ENCODE peak calls at places on chromosomes 13 and 19, in eight cellular contexts. V, S, B, C, M, D, F and T are unnamed samples.

GRCh38 chr19:2722541-2723344 is 1.6 kb upstream of the DIRAS1 start:
- DNase-seq in V (no peak), S (peak), B (peak), C (peak), M (peak), D (peak), F (no peak), T (peak)

GRCh38 chr19:18419699-18420460 is 682 bp downstream of the SSBP4 start:
- DNase-seq in V (no peak), S (no peak), B (no peak), C (no peak), M (no peak), D (peak), F (no peak), T (no peak)

GRCh38 chr13:43664700-43665191 is 122.0 kb downstream of the ENOX1 start:
- DNase-seq in V (no peak), S (no peak), B (no peak), C (peak), M (peak), D (peak), F (peak), T (peak)

GRCh38 chr13:34883381-34883780 is 58.7 kb upstream of the NBEA start:
- DNase-seq in V (no peak), S (no peak), B (no peak), C (no peak), M (no peak), D (no peak), F (no peak), T (no peak)

GRCh38 chr19:48858984-48859710 is 9.3 kb downstream of the PLEKHA4 start:
- DNase-seq in V (peak), S (no peak), B (no peak), C (no peak), M (no peak), D (no peak), F (no peak), T (no peak)

GRCh38 chr19:54434862-54435174 is 14.2 kb upstream of the LENG8 start:
- DNase-seq in V (no peak), S (no peak), B (no peak), C (no peak), M (no peak), D (no peak), F (no peak), T (no peak)

GRCh38 chr13:42984691-42985090 is 7.3 kb downstream of the EPSTI1 start:
- DNase-seq in V (no peak), S (no peak), B (no peak), C (no peak), M (no peak), D (no peak), F (no peak), T (no peak)

GRCh38 chr19:35122687-35123551 is 7.3 kb downstream of the FXYD3 start:
- DNase-seq in V (no peak), S (no peak), B (no peak), C (no peak), M (no peak), D (no peak), F (no peak), T (no peak)

GRCh38 chr19:23784274-23784673 is 25.6 kb upstream of the ZNF681 start:
- DNase-seq in V (no peak), S (no peak), B (no peak), C (no peak), M (no peak), D (no peak), F (no peak), T (no peak)

GRCh38 chr13:112892759-112893569 is 76.0 kb upstream of the MCF2L start:
- DNase-seq in V (no peak), S (no peak), B (no peak), C (no peak), M (no peak), D (peak), F (no peak), T (no peak)

GRCh38 chr13:107233541-107233940 is 665.6 kb upstream of the ARGLU1 start:
- DNase-seq in V (no peak), S (no peak), B (no peak), C (no peak), M (no peak), D (no peak), F (no peak), T (no peak)

GRCh38 chr13:112750570-112750969 is 60.7 kb downstream of the ATP11A start:
- DNase-seq in V (no peak), S (no peak), B (no peak), C (no peak), M (no peak), D (no peak), F (no peak), T (no peak)

GRCh38 chr13:30052127-30052526 is 201.7 kb upstream of the UBL3 start:
- DNase-seq in V (no peak), S (no peak), B (no peak), C (no peak), M (no peak), D (no peak), F (no peak), T (no peak)

GRCh38 chr19:44608391-44608821 is 5.0 kb upstream of the IGSF23 start:
- DNase-seq in V (no peak), S (no peak), B (no peak), C (peak), M (no peak), D (no peak), F (peak), T (no peak)

GRCh38 chr13:33179463-33179862 is 106.1 kb downstream of the STARD13 start:
- DNase-seq in V (no peak), S (no peak), B (no peak), C (no peak), M (no peak), D (no peak), F (no peak), T (no peak)

GRCh38 chr13:31096624-31097302 is 64.9 kb downstream of the HSPH1 start:
- DNase-seq in V (no peak), S (no peak), B (no peak), C (no peak), M (no peak), D (no peak), F (no peak), T (no peak)

GRCh38 chr19:21430674-21431073 is 33.7 kb downstream of the ZNF493 start:
- DNase-seq in V (no peak), S (no peak), B (no peak), C (no peak), M (no peak), D (no peak), F (no peak), T (no peak)

GRCh38 chr19:3537438-3538240 is 1.3 kb upstream of the TEKTIP1 start:
- DNase-seq in V (no peak), S (no peak), B (no peak), C (no peak), M (no peak), D (no peak), F (no peak), T (no peak)

GRCh38 chr13:70668293-70668692 is 560.0 kb upstream of the KLHL1 start:
- DNase-seq in V (no peak), S (no peak), B (no peak), C (no peak), M (no peak), D (no peak), F (no peak), T (no peak)

GRCh38 chr13:49517461-49517860 is 21.7 kb downstream of the PHF11 start:
- DNase-seq in V (no peak), S (no peak), B (no peak), C (no peak), M (peak), D (no peak), F (no peak), T (peak)

GRCh38 chr19:3788991-3789778 is 3.0 kb upstream of the MATK start:
- DNase-seq in V (no peak), S (no peak), B (no peak), C (no peak), M (no peak), D (no peak), F (no peak), T (no peak)

GRCh38 chr13:29125145-29125933 is 305.2 kb downstream of the MTUS2 start:
- DNase-seq in V (no peak), S (no peak), B (no peak), C (no peak), M (no peak), D (no peak), F (no peak), T (no peak)

GRCh38 chr13:19632915-19633339 is 532 bp upstream of the MPHOSPH8 start:
- DNase-seq in V (no peak), S (no peak), B (no peak), C (no peak), M (no peak), D (no peak), F (no peak), T (peak)

GRCh38 chr13:83825676-83826075 is 56.6 kb downstream of the SLITRK1 start:
- DNase-seq in V (no peak), S (no peak), B (no peak), C (no peak), M (no peak), D (no peak), F (no peak), T (no peak)

GRCh38 chr19:54464624-54465266 is 1.2 kb upstream of the LENG9 start:
- DNase-seq in V (peak), S (peak), B (peak), C (peak), M (peak), D (peak), F (no peak), T (peak)

GRCh38 chr19:55519461-55520311 is 17.2 kb downstream of the SBK2 start:
- DNase-seq in V (no peak), S (no peak), B (no peak), C (peak), M (peak), D (no peak), F (peak), T (peak)

GRCh38 chr19:48329167-48329891 is 4.0 kb downstream of the EMP3 start:
- DNase-seq in V (peak), S (no peak), B (no peak), C (peak), M (peak), D (no peak), F (no peak), T (peak)

GRCh38 chr13:60351326-60351725 is 45.7 kb upstream of the TDRD3 start:
- DNase-seq in V (no peak), S (no peak), B (no peak), C (peak), M (peak), D (no peak), F (peak), T (peak)

GRCh38 chr19:42403586-42403985 is 13.5 kb upstream of the CNFN start:
- DNase-seq in V (no peak), S (no peak), B (no peak), C (no peak), M (no peak), D (no peak), F (no peak), T (no peak)

GRCh38 chr13:67437246-67437645 is 207.1 kb upstream of the PCDH9 start:
- DNase-seq in V (no peak), S (no peak), B (no peak), C (no peak), M (no peak), D (no peak), F (no peak), T (no peak)

GRCh38 chr13:29937836-29938235 is 87.4 kb upstream of the UBL3 start:
- DNase-seq in V (peak), S (no peak), B (no peak), C (no peak), M (no peak), D (no peak), F (no peak), T (no peak)

GRCh38 chr13:49567501-49567900 is 17.9 kb downstream of the RCBTB1 start:
- DNase-seq in V (no peak), S (no peak), B (no peak), C (no peak), M (no peak), D (no peak), F (no peak), T (no peak)

GRCh38 chr19:43439183-43440063 is 24.7 kb downstream of the TEX101 start:
- DNase-seq in V (peak), S (no peak), B (no peak), C (peak), M (peak), D (no peak), F (no peak), T (peak)

GRCh38 chr19:56942749-56943148 is 102.2 kb upstream of the PEG3 start:
- DNase-seq in V (no peak), S (no peak), B (no peak), C (no peak), M (peak), D (peak), F (no peak), T (no peak)

GRCh38 chr19:57803594-57804325 is 11.0 kb downstream of the ZNF552 start:
- DNase-seq in V (no peak), S (no peak), B (no peak), C (peak), M (peak), D (no peak), F (peak), T (peak)

GRCh38 chr13:40179882-40180281 is 486.6 kb downstream of the FOXO1 start:
- DNase-seq in V (no peak), S (no peak), B (no peak), C (no peak), M (no peak), D (no peak), F (no peak), T (no peak)

GRCh38 chr19:40718774-40719391 is 2.0 kb downstream of the ITPKC start:
- DNase-seq in V (no peak), S (no peak), B (no peak), C (peak), M (peak), D (peak), F (no peak), T (peak)